ENCODE peak calls at places on chromosomes 5 and 9, in five cellular contexts. One of them, this sample, is unnamed.

GRCh38 chr9:108655818-108656217 is 200.0 kb downstream of the ACTL7B start:
- DNase-seq in spleen: no peak
- DNase-seq in CD8-positive, alpha-beta memory T cell: no peak
- DNase-seq in gastrocnemius medialis: no peak
- DNase-seq in CD8-positive, alpha-beta T cell: no peak
- DNase-seq in this sample: no peak

GRCh38 chr5:120655828-120656435 is 191.8 kb downstream of the PRR16 start:
- DNase-seq in spleen: no peak
- DNase-seq in CD8-positive, alpha-beta memory T cell: no peak
- DNase-seq in gastrocnemius medialis: no peak
- DNase-seq in CD8-positive, alpha-beta T cell: no peak
- DNase-seq in this sample: no peak

GRCh38 chr9:77092536-77092935 is 73.1 kb downstream of the FOXB2 start:
- DNase-seq in spleen: no peak
- DNase-seq in CD8-positive, alpha-beta memory T cell: no peak
- DNase-seq in gastrocnemius medialis: no peak
- DNase-seq in CD8-positive, alpha-beta T cell: no peak
- DNase-seq in this sample: no peak

GRCh38 chr9:6922680-6923079 is 164.9 kb downstream of the KDM4C start:
- DNase-seq in spleen: no peak
- DNase-seq in CD8-positive, alpha-beta memory T cell: no peak
- DNase-seq in gastrocnemius medialis: no peak
- DNase-seq in CD8-positive, alpha-beta T cell: no peak
- DNase-seq in this sample: no peak

GRCh38 chr9:131714161-131714646 is 25.7 kb downstream of the RAPGEF1 start:
- DNase-seq in spleen: no peak
- DNase-seq in CD8-positive, alpha-beta memory T cell: no peak
- DNase-seq in gastrocnemius medialis: peak; percentile 69
- DNase-seq in CD8-positive, alpha-beta T cell: no peak
- DNase-seq in this sample: peak; percentile 50

GRCh38 chr5:180648658-180649296 is 623 bp downstream of the FLT4 start:
- DNase-seq in spleen: no peak
- DNase-seq in CD8-positive, alpha-beta memory T cell: peak; percentile 46
- DNase-seq in gastrocnemius medialis: no peak
- DNase-seq in CD8-positive, alpha-beta T cell: no peak
- DNase-seq in this sample: no peak

GRCh38 chr5:74560245-74560644 is 80.3 kb downstream of the ENC1 start:
- DNase-seq in spleen: no peak
- DNase-seq in CD8-positive, alpha-beta memory T cell: no peak
- DNase-seq in gastrocnemius medialis: no peak
- DNase-seq in CD8-positive, alpha-beta T cell: no peak
- DNase-seq in this sample: no peak

GRCh38 chr9:115746496-115746895 is 407.1 kb upstream of the PAPPA start:
- DNase-seq in spleen: no peak
- DNase-seq in CD8-positive, alpha-beta memory T cell: no peak
- DNase-seq in gastrocnemius medialis: no peak
- DNase-seq in CD8-positive, alpha-beta T cell: no peak
- DNase-seq in this sample: no peak

GRCh38 chr5:119966028-119966427 is 336.7 kb downstream of the FAM170A start:
- DNase-seq in spleen: no peak
- DNase-seq in CD8-positive, alpha-beta memory T cell: no peak
- DNase-seq in gastrocnemius medialis: no peak
- DNase-seq in CD8-positive, alpha-beta T cell: no peak
- DNase-seq in this sample: no peak

GRCh38 chr9:13002740-13003139 is 227.9 kb downstream of the LURAP1L start:
- DNase-seq in spleen: no peak
- DNase-seq in CD8-positive, alpha-beta memory T cell: no peak
- DNase-seq in gastrocnemius medialis: no peak
- DNase-seq in CD8-positive, alpha-beta T cell: no peak
- DNase-seq in this sample: no peak

GRCh38 chr5:178546675-178547033 is 43.5 kb downstream of the COL23A1 start:
- DNase-seq in spleen: peak; percentile 46
- DNase-seq in CD8-positive, alpha-beta memory T cell: no peak
- DNase-seq in gastrocnemius medialis: peak; percentile 29
- DNase-seq in CD8-positive, alpha-beta T cell: no peak
- DNase-seq in this sample: no peak

GRCh38 chr9:12702160-12702758 is 9.1 kb downstream of the TYRP1 start:
- DNase-seq in spleen: no peak
- DNase-seq in CD8-positive, alpha-beta memory T cell: no peak
- DNase-seq in gastrocnemius medialis: peak; percentile 19
- DNase-seq in CD8-positive, alpha-beta T cell: no peak
- DNase-seq in this sample: peak; percentile 37

GRCh38 chr5:37839441-37840035 is 303 bp downstream of the GDNF start:
- DNase-seq in spleen: no peak
- DNase-seq in CD8-positive, alpha-beta memory T cell: no peak
- DNase-seq in gastrocnemius medialis: peak; percentile 73
- DNase-seq in CD8-positive, alpha-beta T cell: no peak
- DNase-seq in this sample: peak; percentile 34

GRCh38 chr5:68130253-68130652 is 85.3 kb upstream of the PIK3R1 start:
- DNase-seq in spleen: no peak
- DNase-seq in CD8-positive, alpha-beta memory T cell: no peak
- DNase-seq in gastrocnemius medialis: no peak
- DNase-seq in CD8-positive, alpha-beta T cell: no peak
- DNase-seq in this sample: no peak

GRCh38 chr5:87022415-87022814 is 245.3 kb upstream of the RASA1 start:
- DNase-seq in spleen: peak; percentile 42
- DNase-seq in CD8-positive, alpha-beta memory T cell: no peak
- DNase-seq in gastrocnemius medialis: no peak
- DNase-seq in CD8-positive, alpha-beta T cell: no peak
- DNase-seq in this sample: no peak

GRCh38 chr9:36317766-36318165 is 59.5 kb upstream of the GNE start:
- DNase-seq in spleen: no peak
- DNase-seq in CD8-positive, alpha-beta memory T cell: no peak
- DNase-seq in gastrocnemius medialis: no peak
- DNase-seq in CD8-positive, alpha-beta T cell: no peak
- DNase-seq in this sample: no peak

GRCh38 chr5:168262042-168262743 is 29.3 kb upstream of the WWC1 start:
- DNase-seq in spleen: no peak
- DNase-seq in CD8-positive, alpha-beta memory T cell: no peak
- DNase-seq in gastrocnemius medialis: no peak
- DNase-seq in CD8-positive, alpha-beta T cell: no peak
- DNase-seq in this sample: no peak

GRCh38 chr9:16417101-16417500 is 453.4 kb downstream of the BNC2 start:
- DNase-seq in spleen: no peak
- DNase-seq in CD8-positive, alpha-beta memory T cell: no peak
- DNase-seq in gastrocnemius medialis: no peak
- DNase-seq in CD8-positive, alpha-beta T cell: no peak
- DNase-seq in this sample: no peak

GRCh38 chr5:172325452-172325851 is 41.9 kb upstream of the UBTD2 start:
- DNase-seq in spleen: no peak
- DNase-seq in CD8-positive, alpha-beta memory T cell: no peak
- DNase-seq in gastrocnemius medialis: no peak
- DNase-seq in CD8-positive, alpha-beta T cell: no peak
- DNase-seq in this sample: no peak

GRCh38 chr9:105361873-105362272 is 86.0 kb upstream of the FSD1L start:
- DNase-seq in spleen: no peak
- DNase-seq in CD8-positive, alpha-beta memory T cell: no peak
- DNase-seq in gastrocnemius medialis: no peak
- DNase-seq in CD8-positive, alpha-beta T cell: no peak
- DNase-seq in this sample: no peak

GRCh38 chr5:128736567-128736966 is 198.5 kb upstream of the FBN2 start:
- DNase-seq in spleen: no peak
- DNase-seq in CD8-positive, alpha-beta memory T cell: no peak
- DNase-seq in gastrocnemius medialis: no peak
- DNase-seq in CD8-positive, alpha-beta T cell: no peak
- DNase-seq in this sample: no peak

GRCh38 chr5:126525630-126526245 is 69.3 kb downstream of the ALDH7A1 start:
- DNase-seq in spleen: no peak
- DNase-seq in CD8-positive, alpha-beta memory T cell: no peak
- DNase-seq in gastrocnemius medialis: peak; percentile 69
- DNase-seq in CD8-positive, alpha-beta T cell: no peak
- DNase-seq in this sample: peak; percentile 87

GRCh38 chr9:33124046-33124445 is 43.1 kb downstream of the B4GALT1 start:
- DNase-seq in spleen: peak; percentile 57
- DNase-seq in CD8-positive, alpha-beta memory T cell: no peak
- DNase-seq in gastrocnemius medialis: no peak
- DNase-seq in CD8-positive, alpha-beta T cell: no peak
- DNase-seq in this sample: no peak

GRCh38 chr5:58056546-58056945 is 403.3 kb downstream of the PLK2 start:
- DNase-seq in spleen: no peak
- DNase-seq in CD8-positive, alpha-beta memory T cell: no peak
- DNase-seq in gastrocnemius medialis: no peak
- DNase-seq in CD8-positive, alpha-beta T cell: no peak
- DNase-seq in this sample: no peak

GRCh38 chr5:151686673-151687378 is at the start of gene SPARC:
- DNase-seq in spleen: no peak
- DNase-seq in CD8-positive, alpha-beta memory T cell: no peak
- DNase-seq in gastrocnemius medialis: peak; percentile 90
- DNase-seq in CD8-positive, alpha-beta T cell: no peak
- DNase-seq in this sample: peak; percentile 92

GRCh38 chr5:14316471-14316870 is 173.3 kb downstream of the TRIO start:
- DNase-seq in spleen: no peak
- DNase-seq in CD8-positive, alpha-beta memory T cell: no peak
- DNase-seq in gastrocnemius medialis: no peak
- DNase-seq in CD8-positive, alpha-beta T cell: no peak
- DNase-seq in this sample: no peak

GRCh38 chr9:137589441-137590122 is 730 bp downstream of the ZMYND19 start:
- DNase-seq in spleen: no peak
- DNase-seq in CD8-positive, alpha-beta memory T cell: no peak
- DNase-seq in gastrocnemius medialis: no peak
- DNase-seq in CD8-positive, alpha-beta T cell: no peak
- DNase-seq in this sample: no peak

GRCh38 chr5:144947019-144947418 is 776.3 kb downstream of the KCTD16 start:
- DNase-seq in spleen: no peak
- DNase-seq in CD8-positive, alpha-beta memory T cell: no peak
- DNase-seq in gastrocnemius medialis: no peak
- DNase-seq in CD8-positive, alpha-beta T cell: no peak
- DNase-seq in this sample: no peak

GRCh38 chr9:21491742-21492141 is 9.6 kb upstream of the IFNE start:
- DNase-seq in spleen: no peak
- DNase-seq in CD8-positive, alpha-beta memory T cell: no peak
- DNase-seq in gastrocnemius medialis: no peak
- DNase-seq in CD8-positive, alpha-beta T cell: no peak
- DNase-seq in this sample: no peak

GRCh38 chr5:66239034-66239433 is 94.9 kb downstream of the SREK1 start:
- DNase-seq in spleen: no peak
- DNase-seq in CD8-positive, alpha-beta memory T cell: no peak
- DNase-seq in gastrocnemius medialis: no peak
- DNase-seq in CD8-positive, alpha-beta T cell: no peak
- DNase-seq in this sample: no peak

GRCh38 chr9:19788152-19788551 is 685 bp downstream of the SLC24A2 start:
- DNase-seq in spleen: no peak
- DNase-seq in CD8-positive, alpha-beta memory T cell: no peak
- DNase-seq in gastrocnemius medialis: no peak
- DNase-seq in CD8-positive, alpha-beta T cell: no peak
- DNase-seq in this sample: no peak
- H3K4me3 ChIP-seq in spleen: peak overlapping the region; percentile 2
- H3K4me3 ChIP-seq in CD8-positive, alpha-beta memory T cell: no peak overlapping the region
- H3K4me3 ChIP-seq in gastrocnemius medialis: no peak overlapping the region
- H3K4me3 ChIP-seq in CD8-positive, alpha-beta T cell: no peak overlapping the region
- H3K4me3 ChIP-seq in this sample: no peak overlapping the region

DNA sequence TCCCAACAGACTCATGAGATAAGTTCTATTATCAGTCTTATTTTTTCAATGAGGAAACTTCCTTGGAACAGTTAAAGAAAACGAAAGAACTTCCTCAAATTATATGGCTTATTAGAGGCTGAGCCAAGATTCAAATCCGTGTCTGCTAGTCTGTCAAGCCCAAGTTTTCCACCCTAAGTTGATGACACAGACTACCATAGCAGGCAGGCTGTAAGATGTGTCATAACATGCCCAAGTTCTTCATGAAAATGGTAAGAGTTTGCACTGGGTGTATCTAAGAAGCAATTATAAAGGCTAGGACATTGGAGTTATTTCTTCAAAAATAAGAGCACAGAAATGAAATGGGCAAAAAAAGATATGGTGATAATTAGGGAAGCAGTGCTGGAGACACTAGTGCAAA is 634.5 kb downstream of the BRINP1 start:
- DNase-seq in spleen: no peak
- DNase-seq in CD8-positive, alpha-beta memory T cell: no peak
- DNase-seq in gastrocnemius medialis: no peak
- DNase-seq in CD8-positive, alpha-beta T cell: no peak
- DNase-seq in this sample: no peak
- H3K9me3 ChIP-seq in spleen: peaks cover 19% of the 10 kb centered on the region
- H3K9me3 ChIP-seq in CD8-positive, alpha-beta memory T cell: no peaks in the 10 kb centered on the region
- H3K9me3 ChIP-seq in gastrocnemius medialis: no peaks in the 10 kb centered on the region
- H3K9me3 ChIP-seq in CD8-positive, alpha-beta T cell: no peaks in the 10 kb centered on the region
- H3K9me3 ChIP-seq in this sample: no peaks in the 10 kb centered on the region

GRCh38 chr9:94865599-94866456 is 139.3 kb downstream of the AOPEP start:
- DNase-seq in spleen: no peak
- DNase-seq in CD8-positive, alpha-beta memory T cell: no peak
- DNase-seq in gastrocnemius medialis: peak; percentile 61
- DNase-seq in CD8-positive, alpha-beta T cell: no peak
- DNase-seq in this sample: peak; percentile 54
- H3K4me3 ChIP-seq in spleen: no peak overlapping the region
- H3K4me3 ChIP-seq in CD8-positive, alpha-beta memory T cell: no peak overlapping the region
- H3K4me3 ChIP-seq in gastrocnemius medialis: peak overlapping the region; percentile 36
- H3K4me3 ChIP-seq in CD8-positive, alpha-beta T cell: no peak overlapping the region
- H3K4me3 ChIP-seq in this sample: no peak overlapping the region

DNA sequence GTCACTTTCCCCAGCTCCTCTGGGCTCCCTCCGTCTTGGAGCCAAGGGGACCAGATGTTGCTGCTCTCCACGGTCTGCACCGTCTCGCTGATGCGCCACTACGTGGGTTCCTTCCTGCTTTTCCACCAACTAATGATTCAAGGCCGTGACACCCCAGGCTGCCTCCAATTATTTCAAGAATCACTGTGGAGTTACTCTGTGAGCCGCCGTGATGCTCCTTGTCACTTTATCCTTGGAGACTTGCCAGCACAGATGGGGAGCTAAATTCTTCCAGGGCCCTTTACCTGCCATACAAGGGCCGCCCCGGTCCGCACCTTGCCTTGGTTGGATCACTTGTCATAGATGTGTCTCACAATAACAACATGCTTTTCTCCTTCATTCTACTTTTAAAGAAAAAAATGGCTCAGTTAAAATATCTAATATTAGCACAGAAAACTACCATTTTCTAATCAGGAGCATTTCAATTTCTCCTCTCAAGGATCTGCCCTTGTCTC is 202.0 kb downstream of the FSTL4 start:
- DNase-seq in spleen: no peak
- DNase-seq in CD8-positive, alpha-beta memory T cell: no peak
- DNase-seq in gastrocnemius medialis: no peak
- DNase-seq in CD8-positive, alpha-beta T cell: no peak
- DNase-seq in this sample: no peak
- H3K9me3 ChIP-seq in spleen: no peaks in the 10 kb centered on the region
- H3K9me3 ChIP-seq in CD8-positive, alpha-beta memory T cell: no peaks in the 10 kb centered on the region
- H3K9me3 ChIP-seq in gastrocnemius medialis: no peaks in the 10 kb centered on the region
- H3K9me3 ChIP-seq in CD8-positive, alpha-beta T cell: no peaks in the 10 kb centered on the region
- H3K9me3 ChIP-seq in this sample: no peaks in the 10 kb centered on the region

This sample was measured in uterus.